ENCODE peak calls at places on chromosomes 4 and X, in seven cellular contexts. J is H1, M is IMR-90, R is mesenchymal stem cell, L is H9, S is neuronal stem cell, D is mesendoderm. N is an unnamed sample.

GRCh38 chr4:154643493-154643892 is 31.0 kb upstream of the FGG start:
- DNase-seq in J (no peak), M (no peak), R (no peak), L (no peak), S (no peak), D (no peak), N (no peak)

GRCh38 chr4:158176108-158176507 is 3.3 kb upstream of the GASK1B start:
- DNase-seq in J (no peak), M (peak), R (no peak), L (no peak), S (no peak), D (peak), N (peak)

GRCh38 chr4:8761824-8762205 is 109.8 kb downstream of the HMX1 start:
- DNase-seq in J (no peak), M (no peak), R (no peak), L (no peak), S (no peak), D (no peak), N (no peak)

GRCh38 chrX:68980906-68981616 is 152.2 kb downstream of the EFNB1 start:
- DNase-seq in J (no peak), M (no peak), R (no peak), L (peak), S (no peak), D (no peak), N (no peak)

GRCh38 chrX:11899091-11899490 is 141.1 kb downstream of the MSL3 start:
- DNase-seq in J (no peak), M (no peak), R (peak), L (no peak), S (no peak), D (peak), N (peak)

GRCh38 chr4:54093609-54094240 is 6.2 kb upstream of the GSX2 start:
- DNase-seq in J (peak), M (no peak), R (no peak), L (peak), S (no peak), D (peak), N (no peak)

GRCh38 chr4:135120190-135120589 is 918.6 kb upstream of the PABPC4L start:
- DNase-seq in J (no peak), M (peak), R (peak), L (no peak), S (no peak), D (no peak), N (no peak)

GRCh38 chr4:62118558-62118957 is 918.4 kb downstream of the ADGRL3 start:
- DNase-seq in J (no peak), M (no peak), R (no peak), L (no peak), S (no peak), D (no peak), N (no peak)

GRCh38 chrX:85159644-85160043 is 83.9 kb downstream of the SATL1 start:
- DNase-seq in J (no peak), M (no peak), R (no peak), L (no peak), S (no peak), D (no peak), N (no peak)

GRCh38 chrX:18701621-18702361 is 5.7 kb upstream of the PPEF1 start:
- DNase-seq in J (no peak), M (peak), R (peak), L (no peak), S (no peak), D (no peak), N (no peak)

GRCh38 chr4:156523492-156523891 is 448.1 kb downstream of the PDGFC start:
- DNase-seq in J (no peak), M (no peak), R (no peak), L (no peak), S (no peak), D (no peak), N (no peak)

GRCh38 chr4:152936446-152937279 is 540 bp downstream of the FHDC1 start:
- DNase-seq in J (peak), M (peak), R (peak), L (peak), S (peak), D (peak), N (peak)

GRCh38 chr4:6884341-6884870 is 25.2 kb upstream of the TBC1D14 start:
- DNase-seq in J (no peak), M (peak), R (peak), L (no peak), S (no peak), D (peak), N (no peak)

GRCh38 chr4:10107111-10108091 is 9.2 kb downstream of the WDR1 start:
- DNase-seq in J (peak), M (peak), R (no peak), L (no peak), S (no peak), D (no peak), N (no peak)

GRCh38 chr4:156473175-156473574 is 498.4 kb downstream of the PDGFC start:
- DNase-seq in J (no peak), M (no peak), R (no peak), L (no peak), S (no peak), D (no peak), N (no peak)

GRCh38 chrX:14491689-14492088 is 37.6 kb upstream of the GLRA2 start:
- DNase-seq in J (no peak), M (no peak), R (no peak), L (no peak), S (no peak), D (no peak), N (no peak)

GRCh38 chrX:17414839-17415238 is 39.8 kb downstream of the NHS start:
- DNase-seq in J (peak), M (no peak), R (no peak), L (peak), S (no peak), D (peak), N (no peak)

GRCh38 chrX:130741584-130741983 is 161.4 kb downstream of the ENOX2 start:
- DNase-seq in J (no peak), M (no peak), R (no peak), L (no peak), S (no peak), D (no peak), N (no peak)

GRCh38 chr4:7842384-7843279 is 97.0 kb downstream of the AFAP1 start:
- DNase-seq in J (no peak), M (peak), R (peak), L (no peak), S (no peak), D (peak), N (peak)

GRCh38 chr4:86159216-86159615 is 200.6 kb downstream of the MAPK10 start:
- DNase-seq in J (no peak), M (no peak), R (peak), L (no peak), S (no peak), D (no peak), N (no peak)
- H2BK5ac ChIP-seq in J (no peak), M (no peak), R (no peak), L (no peak), S (no peak), D (no peak), N (no peak)

GRCh38 chr4:998096-998691 is 5.0 kb upstream of the SLC26A1 start:
- DNase-seq in J (no peak), M (no peak), R (no peak), L (no peak), S (no peak), D (no peak), N (no peak)
- H3K4me2 ChIP-seq in J (no peak), M (no peak), R (no peak), L (no peak), S (no peak), D (no peak), N (no peak)

GRCh38 chr4:150713251-150713650 is 131.3 kb downstream of the MAB21L2 start:
- DNase-seq in J (no peak), M (no peak), R (no peak), L (no peak), S (no peak), D (no peak), N (no peak)
- H2BK5ac ChIP-seq in J (no peak), M (no peak), R (no peak), L (no peak), S (no peak), D (no peak), N (no peak)

GRCh38 chr4:104643805-104644204 is 149.1 kb upstream of the CXXC4 start:
- DNase-seq in J (no peak), M (no peak), R (no peak), L (no peak), S (no peak), D (no peak), N (no peak)
- H3K4me2 ChIP-seq in J (no peak), M (no peak), R (no peak), L (no peak), S (no peak), D (no peak), N (no peak)